ENCODE peak calls at places on chromosomes 5 and 9, in eight cellular contexts. G is NCI-H1092 treated with DMSO at 0.1 percent for 48 hours; N is EL; L is T-cell; R is activated CD4-positive, alpha-beta T cell treated with anti-CD3 and anti-CD28 coated beads, Interleukin-2, amount 50 U/mL, for 1 hour; K is cerebellum; U is GM20000; F is fibroblast of villous mesenchyme. A is an unnamed sample.
A peak's percentile ranks its signal among the peaks of the same experiment; 100 is the strongest.

GRCh38 chr9:87657190-87657589 is 68.7 kb upstream of the CTSL start:
- DNase-seq in N (peak; percentile 17), G (no peak), R (no peak), K (no peak), F (no peak), L (no peak), U (no peak), A (no peak)

GRCh38 chr5:52334367-52334766 is 453.3 kb upstream of the ITGA1 start:
- DNase-seq in L (no peak), G (no peak), F (no peak), N (no peak), R (no peak), K (no peak), U (no peak), A (no peak)

GRCh38 chr5:142544946-142545652 is 140.8 kb downstream of the FGF1 start:
- DNase-seq in L (no peak), R (no peak), K (no peak), U (no peak), G (no peak), N (peak; percentile 48), F (no peak), A (no peak)

GRCh38 chr9:98314381-98315066 is 59.1 kb upstream of the TBC1D2 start:
- DNase-seq in N (peak; percentile 36), F (peak; percentile 56), U (no peak), G (no peak), L (no peak), R (no peak), K (no peak), A (no peak)

GRCh38 chr9:126696764-126697145 is 83.0 kb downstream of the LMX1B start:
- DNase-seq in K (no peak), N (no peak), F (no peak), R (no peak), G (no peak), U (no peak), L (no peak), A (no peak)

GRCh38 chr5:135249658-135250057 is 149.4 kb downstream of the MACROH2A1 start:
- DNase-seq in F (no peak), G (no peak), U (no peak), K (no peak), R (no peak), N (peak; percentile 59), L (no peak), A (no peak)

GRCh38 chr9:137012694-137013570 is 15.1 kb downstream of the ABCA2 start:
- DNase-seq in K (no peak), R (no peak), F (no peak), N (no peak), U (no peak), L (no peak), G (no peak), A (no peak)

GRCh38 chr5:6644841-6645240 is 11.6 kb downstream of the SRD5A1 start:
- DNase-seq in F (peak; percentile 53), G (no peak), N (no peak), L (no peak), K (no peak), R (no peak), U (no peak), A (no peak)

GRCh38 chr9:133707761-133708122 is 30.4 kb downstream of the SARDH start:
- DNase-seq in K (no peak), F (no peak), G (no peak), R (no peak), N (no peak), U (no peak), L (no peak), A (no peak)

GRCh38 chr9:109399258-109399767 is 78.5 kb upstream of the EPB41L4B start:
- DNase-seq in N (no peak), K (no peak), L (no peak), F (no peak), G (no peak), U (peak; percentile 59), R (no peak), A (no peak)

GRCh38 chr5:83917261-83917908 is 196.7 kb upstream of the HAPLN1 start:
- DNase-seq in N (no peak), L (no peak), K (no peak), F (no peak), R (no peak), U (no peak), G (no peak), A (no peak)

GRCh38 chr9:76255781-76256455 is 138.3 kb downstream of the RFK start:
- DNase-seq in K (no peak), R (no peak), L (no peak), G (peak; percentile 13), U (no peak), F (peak; percentile 94), N (peak; percentile 67), A (no peak)

GRCh38 chr9:107944387-107944786 is 454.8 kb upstream of the KLF4 start:
- DNase-seq in F (no peak), K (no peak), N (no peak), U (no peak), R (no peak), L (no peak), G (no peak), A (no peak)

GRCh38 chr5:149015126-149015525 is 47.7 kb downstream of the SH3TC2 start:
- DNase-seq in F (no peak), K (no peak), L (no peak), N (peak; percentile 37), U (no peak), R (no peak), G (no peak), A (no peak)

GRCh38 chr9:137614631-137615386 is 4.0 kb upstream of the EHMT1 start:
- DNase-seq in K (no peak), G (no peak), R (no peak), U (no peak), F (no peak), N (no peak), L (no peak), A (no peak)

GRCh38 chr5:82308997-82309670 is 31.0 kb upstream of the RPS23 start:
- DNase-seq in K (no peak), U (no peak), G (no peak), R (no peak), N (no peak), F (peak; percentile 91), L (no peak), A (no peak)

GRCh38 chr5:153796527-153796926 is 242.2 kb downstream of the FAM114A2 start:
- DNase-seq in R (no peak), F (no peak), K (no peak), L (no peak), N (peak; percentile 6), U (no peak), G (no peak), A (no peak)

GRCh38 chr9:24041294-24041693 is 215.3 kb upstream of the ELAVL2 start:
- DNase-seq in G (no peak), L (no peak), U (no peak), R (no peak), F (no peak), N (no peak), K (no peak), A (no peak)

GRCh38 chr5:96079075-96079474 is 117.4 kb upstream of the ELL2 start:
- DNase-seq in U (no peak), K (no peak), N (peak; percentile 92), L (no peak), F (peak; percentile 83), R (no peak), G (no peak), A (peak; percentile 61)

GRCh38 chr5:36230151-36230788 is 11.5 kb downstream of the NADK2 start:
- DNase-seq in R (no peak), N (no peak), G (no peak), L (no peak), U (no peak), K (no peak), F (no peak), A (no peak)

GRCh38 chr9:132977626-132978450 is 656 bp upstream of the GFI1B start:
- DNase-seq in K (peak; percentile 56), F (peak; percentile 36), U (peak; percentile 78), N (peak; percentile 59), R (peak; percentile 70), L (peak; percentile 62), G (peak; percentile 25), A (peak; percentile 34)

GRCh38 chr5:98909363-98909762 is 19.4 kb downstream of the CHD1 start:
- DNase-seq in L (no peak), N (peak; percentile 19), F (no peak), R (no peak), G (no peak), K (no peak), U (no peak), A (no peak)

GRCh38 chr9:34654317-34655083 is 2.5 kb downstream of the IL11RA start:
- DNase-seq in N (peak; percentile 41), F (peak; percentile 43), U (no peak), G (peak; percentile 96), K (peak; percentile 59), R (no peak), L (no peak), A (no peak)

GRCh38 chr5:131462479-131462878 is 172.6 kb downstream of the RAPGEF6 start:
- DNase-seq in F (no peak), K (no peak), R (no peak), N (no peak), L (no peak), U (no peak), G (no peak), A (no peak)

GRCh38 chr9:36436909-36437308 is 36.8 kb upstream of the RNF38 start:
- DNase-seq in U (no peak), R (no peak), G (peak; percentile 81), L (no peak), N (no peak), K (peak; percentile 24), F (no peak), A (no peak)

GRCh38 chr5:64784451-64785025 is 15.8 kb downstream of the CWC27 start:
- DNase-seq in R (peak; percentile 68), L (peak; percentile 67), N (peak; percentile 75), F (peak; percentile 89), G (peak; percentile 59), K (peak; percentile 20), U (peak; percentile 18), A (peak; percentile 83)

GRCh38 chr5:90802695-90803317 is 244.2 kb downstream of the ADGRV1 start:
- DNase-seq in N (peak; percentile 27), G (peak; percentile 9), F (peak; percentile 19), L (no peak), R (no peak), K (peak; percentile 30), U (peak; percentile 50), A (peak; percentile 57)

GRCh38 chr5:27241564-27242257 is 203.3 kb upstream of the CDH9 start:
- DNase-seq in U (no peak), F (peak; percentile 96), K (no peak), N (peak; percentile 68), L (no peak), G (no peak), R (no peak), A (peak; percentile 68)

GRCh38 chr9:76086521-76086920 is 196.0 kb downstream of the PCSK5 start:
- DNase-seq in K (no peak), G (no peak), N (no peak), L (no peak), R (no peak), U (no peak), F (peak; percentile 12), A (no peak)

GRCh38 chr9:89739531-89740315 is 134.9 kb downstream of the GADD45G start:
- DNase-seq in U (peak; percentile 48), N (no peak), L (no peak), F (no peak), K (no peak), R (no peak), G (no peak), A (no peak)

GRCh38 chr9:127950513-127951210 is 13.0 kb upstream of the DPM2 start:
- DNase-seq in L (no peak), F (no peak), R (no peak), N (no peak), U (no peak), K (no peak), G (no peak), A (no peak)

GRCh38 chr9:80504525-80505235 is 932.9 kb downstream of the TLE4 start:
- DNase-seq in F (peak; percentile 7), U (no peak), R (no peak), L (no peak), G (no peak), N (no peak), K (no peak), A (no peak)

GRCh38 chr9:80842383-80842782 is 847.0 kb downstream of the TLE1 start:
- DNase-seq in N (peak; percentile 2), F (peak; percentile 17), G (no peak), L (no peak), U (no peak), R (no peak), K (no peak), A (no peak)

GRCh38 chr5:34959323-34959722 is 30.0 kb downstream of the DNAJC21 start:
- DNase-seq in L (no peak), R (no peak), K (no peak), F (peak; percentile 85), N (peak; percentile 57), G (no peak), U (peak; percentile 44), A (peak; percentile 53)

A was measured in LoVo.